ENCODE peak calls at places on chromosome 1, in eight cellular contexts. Z is gastrocnemius medialis, L is heart right ventricle, R is pancreas, I is iPS DF 6.9, O is mammary epithelial cell, S is cardiac muscle cell, M is aorta. C is an unnamed sample.

GRCh38 chr1:9628541-9629444 is 22.7 kb upstream of the PIK3CD start:
- DNase-seq in Z (no peak), L (no peak), R (no peak), I (no peak), O (no peak), S (no peak), M (no peak), C (no peak)

GRCh38 chr1:43960798-43961197 is 9.0 kb upstream of the DPH2 start:
- DNase-seq in Z (no peak), L (no peak), R (no peak), I (no peak), O (no peak), S (no peak), M (no peak), C (no peak)

GRCh38 chr1:206979379-206980043 is 9.3 kb upstream of the FCAMR start:
- DNase-seq in Z (no peak), L (no peak), R (no peak), I (no peak), O (peak; percentile 18), S (peak; percentile 33), M (no peak), C (no peak)

GRCh38 chr1:117644696-117645311 is 39.0 kb downstream of the TENT5C start:
- DNase-seq in Z (no peak), L (no peak), R (no peak), I (no peak), O (no peak), S (no peak), M (no peak), C (no peak)

GRCh38 chr1:234583755-234584430 is 26.1 kb downstream of the IRF2BP2 start:
- DNase-seq in Z (peak; percentile 76), L (no peak), R (no peak), I (no peak), O (no peak), S (no peak), M (peak; percentile 70), C (peak; percentile 74)

GRCh38 chr1:110438883-110439282 is 12.1 kb upstream of the PROK1 start:
- DNase-seq in Z (no peak), L (no peak), R (no peak), I (no peak), O (no peak), S (no peak), M (no peak), C (no peak)

GRCh38 chr1:189708674-189709073 is 769.0 kb downstream of the BRINP3 start:
- DNase-seq in Z (no peak), L (no peak), R (no peak), I (peak; percentile 25), O (peak; percentile 3), S (peak; percentile 35), M (no peak), C (no peak)

GRCh38 chr1:67803380-67804279 is 29.6 kb downstream of the GNG12 start:
- DNase-seq in Z (no peak), L (no peak), R (no peak), I (no peak), O (peak; percentile 67), S (no peak), M (no peak), C (no peak)

GRCh38 chr1:170732262-170732595 is 68.3 kb downstream of the PRRX1 start:
- DNase-seq in Z (peak; percentile 43), L (no peak), R (no peak), I (no peak), O (no peak), S (no peak), M (no peak), C (no peak)

GRCh38 chr1:172997941-172998361 is 52.8 kb downstream of the TNFSF18 start:
- DNase-seq in Z (no peak), L (no peak), R (no peak), I (no peak), O (peak; percentile 24), S (no peak), M (no peak), C (no peak)

GRCh38 chr1:159879977-159880376 is 17.5 kb upstream of the VSIG8 start:
- DNase-seq in Z (no peak), L (no peak), R (no peak), I (no peak), O (peak; percentile 79), S (no peak), M (no peak), C (no peak)

GRCh38 chr1:29565490-29565889 is 329.2 kb downstream of the PTPRU start:
- DNase-seq in Z (no peak), L (no peak), R (no peak), I (no peak), O (no peak), S (no peak), M (no peak), C (no peak)
- H3K9me3 ChIP-seq in Z (peaks cover 9% of the 10 kb centered on the region), L (peaks cover 62% of the 10 kb centered on the region), R (no peaks in the 10 kb centered on the region), I (peaks cover 2% of the 10 kb centered on the region), O (peaks cover 16% of the 10 kb centered on the region), S (no peaks in the 10 kb centered on the region), M (peaks cover 17% of the 10 kb centered on the region), C (no peaks in the 10 kb centered on the region)

GRCh38 chr1:23551849-23552248 is 7.5 kb downstream of the ID3 start:
- DNase-seq in Z (no peak), L (no peak), R (no peak), I (no peak), O (no peak), S (no peak), M (no peak), C (no peak)

GRCh38 chr1:23554481-23555224 is 4.6 kb downstream of the ID3 start:
- DNase-seq in Z (peak; percentile 85), L (peak; percentile 89), R (peak; percentile 84), I (no peak), O (peak; percentile 83), S (peak; percentile 95), M (peak; percentile 89), C (peak; percentile 83)

GRCh38 chr1:23553896-23554480 is 5.3 kb downstream of the ID3 start:
- DNase-seq in Z (no peak), L (no peak), R (peak; percentile 30), I (no peak), O (no peak), S (no peak), M (no peak), C (no peak)

GRCh38 chr1:23555225-23555801 is 4.0 kb downstream of the ID3 start:
- DNase-seq in Z (peak; percentile 51), L (peak; percentile 38), R (no peak), I (no peak), O (no peak), S (peak; percentile 26), M (no peak), C (no peak)

GRCh38 chr1:23553206-23553895 is 6.0 kb downstream of the ID3 start:
- DNase-seq in Z (no peak), L (no peak), R (no peak), I (no peak), O (no peak), S (no peak), M (no peak), C (no peak)
- H3K4me1 ChIP-seq in Z (peaks cover 22% of the 10 kb centered on the region), L (peaks cover 54% of the 10 kb centered on the region), R (peaks cover 12% of the 10 kb centered on the region), I (peaks cover 17% of the 10 kb centered on the region), O (peaks cover 50% of the 10 kb centered on the region), S (peaks cover 49% of the 10 kb centered on the region), M (no peaks in the 10 kb centered on the region), C (peaks cover 10% of the 10 kb centered on the region)

DNA sequence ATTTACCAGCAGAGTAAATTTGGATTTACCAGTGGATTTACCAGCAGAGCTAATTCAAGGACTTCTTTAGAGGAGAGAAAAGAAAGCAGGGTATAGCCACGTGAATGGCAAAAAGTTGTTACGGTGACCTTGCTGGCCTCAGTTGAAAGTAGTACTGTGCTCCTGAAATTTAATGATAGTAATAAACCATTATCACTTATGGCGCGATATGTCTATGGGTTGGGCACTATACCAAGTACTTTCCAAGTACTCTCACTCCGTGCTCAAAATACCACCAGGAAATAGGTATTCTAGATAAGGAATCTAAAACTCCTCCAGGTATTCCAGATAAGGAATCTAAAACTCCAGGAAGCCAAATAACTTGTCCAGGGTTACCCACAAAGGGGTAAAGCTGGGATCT is 35.8 kb downstream of the SLC44A3 start:
- DNase-seq in Z (no peak), L (no peak), R (no peak), I (no peak), O (no peak), S (no peak), M (no peak), C (no peak)
- H3K27ac ChIP-seq in Z (no peak overlapping the region), L (no peak overlapping the region), R (no peak overlapping the region), I (no peak overlapping the region), O (no peak overlapping the region), S (no peak overlapping the region), M (no peak overlapping the region), C (no peak overlapping the region)

DNA sequence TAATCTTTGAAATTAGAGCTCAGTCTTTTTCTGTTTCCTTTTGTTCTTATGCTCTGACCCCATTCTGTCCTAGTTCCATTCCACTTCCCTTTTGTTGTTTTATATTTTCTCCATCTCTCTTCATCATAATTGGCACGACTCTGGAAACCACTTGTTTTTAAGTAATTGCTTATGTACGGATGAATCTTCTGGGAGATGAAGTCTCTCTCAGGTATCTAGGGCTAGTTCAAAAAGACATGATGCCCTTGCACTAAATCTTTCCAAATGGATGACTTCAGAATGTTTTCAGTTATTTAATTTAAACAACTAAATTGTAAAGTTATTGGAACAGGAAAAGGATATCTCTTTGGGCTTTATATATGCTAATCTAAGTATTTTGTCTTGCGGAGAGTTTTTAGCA is at the start of gene OR6F1:
- DNase-seq in Z (no peak), L (no peak), R (no peak), I (no peak), O (no peak), S (no peak), M (no peak), C (no peak)
- H3K9me3 ChIP-seq in Z (no peaks in the 10 kb centered on the region), L (peaks cover 15% of the 10 kb centered on the region), R (no peaks in the 10 kb centered on the region), I (no peaks in the 10 kb centered on the region), O (peaks cover 12% of the 10 kb centered on the region), S (no peaks in the 10 kb centered on the region), M (peaks cover 2% of the 10 kb centered on the region), C (no peaks in the 10 kb centered on the region)

GRCh38 chr1:166343276-166343675 is 176.5 kb upstream of the FAM78B start:
- DNase-seq in Z (no peak), L (no peak), R (no peak), I (no peak), O (no peak), S (no peak), M (no peak), C (no peak)
- H3K4me1 ChIP-seq in Z (no peaks in the 10 kb centered on the region), L (no peaks in the 10 kb centered on the region), R (no peaks in the 10 kb centered on the region), I (no peaks in the 10 kb centered on the region), O (no peaks in the 10 kb centered on the region), S (no peaks in the 10 kb centered on the region), M (no peaks in the 10 kb centered on the region), C (no peaks in the 10 kb centered on the region)

DNA sequence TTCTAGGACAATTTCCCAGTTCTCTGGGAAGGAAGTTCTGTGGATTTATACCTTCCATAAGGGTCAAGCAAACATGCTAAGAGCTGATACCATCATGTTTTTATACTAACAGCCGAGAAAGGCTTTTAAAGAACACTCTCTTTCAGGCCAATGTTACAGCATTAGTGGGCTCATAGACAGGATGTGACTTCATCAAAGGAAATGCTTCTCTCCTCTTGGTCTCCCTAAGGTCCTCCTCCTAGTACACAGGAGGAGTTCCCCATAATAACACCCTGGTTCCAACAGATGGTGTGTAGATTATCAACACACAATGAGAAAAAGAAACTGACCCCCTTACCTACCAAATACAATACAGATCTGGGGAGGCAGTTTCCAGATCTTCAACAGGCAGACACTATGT is 26.7 kb upstream of the GLIS1 start:
- DNase-seq in Z (no peak), L (no peak), R (no peak), I (no peak), O (peak; percentile 11), S (no peak), M (no peak), C (no peak)
- H3K27ac ChIP-seq in Z (peak overlapping the region; percentile 12), L (no peak overlapping the region), R (no peak overlapping the region), I (no peak overlapping the region), O (peak overlapping the region; percentile 15), S (no peak overlapping the region), M (no peak overlapping the region), C (no peak overlapping the region)

C was measured in adrenal gland.